ENCODE peak calls at places on chromosomes 7 and 10, in seven cellular contexts. One of them, this sample, is unnamed.
A peak's percentile ranks its signal among the peaks of the same experiment; 100 is the strongest.

GRCh38 chr10:32141018-32141807 is 85.0 kb upstream of the KIF5B start:
- DNase-seq in A549: peak; percentile 30
- DNase-seq in iPS-NIHi11: no peak
- DNase-seq in kidney: no peak
- DNase-seq in left ventricle myocardium inferior: no peak
- DNase-seq in activated effector memory CD4-positive, alpha-beta T cell treated with anti-CD3 and anti-CD28 coated beads, Interleukin-2, amount 50 U/mL, for 16 hours: no peak
- DNase-seq in stimulated activated CD4-positive, alpha-beta T cell treated with anti-CD3 and anti-CD28 coated beads, Interleukin-1b, Interleukin-23, amount 100 ng/mL, for 24 hours: no peak
- DNase-seq in this sample: peak; percentile 24

GRCh38 chr10:43316516-43316915 is 49.7 kb upstream of the RASGEF1A start:
- DNase-seq in A549: no peak
- DNase-seq in iPS-NIHi11: no peak
- DNase-seq in kidney: no peak
- DNase-seq in left ventricle myocardium inferior: no peak
- DNase-seq in activated effector memory CD4-positive, alpha-beta T cell treated with anti-CD3 and anti-CD28 coated beads, Interleukin-2, amount 50 U/mL, for 16 hours: no peak
- DNase-seq in stimulated activated CD4-positive, alpha-beta T cell treated with anti-CD3 and anti-CD28 coated beads, Interleukin-1b, Interleukin-23, amount 100 ng/mL, for 24 hours: no peak
- DNase-seq in this sample: no peak

GRCh38 chr7:102119213-102119651 is 167.4 kb upstream of the SH2B2 start:
- DNase-seq in A549: no peak
- DNase-seq in iPS-NIHi11: no peak
- DNase-seq in kidney: no peak
- DNase-seq in left ventricle myocardium inferior: no peak
- DNase-seq in activated effector memory CD4-positive, alpha-beta T cell treated with anti-CD3 and anti-CD28 coated beads, Interleukin-2, amount 50 U/mL, for 16 hours: no peak
- DNase-seq in stimulated activated CD4-positive, alpha-beta T cell treated with anti-CD3 and anti-CD28 coated beads, Interleukin-1b, Interleukin-23, amount 100 ng/mL, for 24 hours: no peak
- DNase-seq in this sample: no peak

GRCh38 chr10:69152002-69152401 is 28.0 kb downstream of the VPS26A start:
- DNase-seq in A549: no peak
- DNase-seq in iPS-NIHi11: no peak
- DNase-seq in kidney: no peak
- DNase-seq in left ventricle myocardium inferior: no peak
- DNase-seq in activated effector memory CD4-positive, alpha-beta T cell treated with anti-CD3 and anti-CD28 coated beads, Interleukin-2, amount 50 U/mL, for 16 hours: no peak
- DNase-seq in stimulated activated CD4-positive, alpha-beta T cell treated with anti-CD3 and anti-CD28 coated beads, Interleukin-1b, Interleukin-23, amount 100 ng/mL, for 24 hours: no peak
- DNase-seq in this sample: no peak

GRCh38 chr7:121499526-121500123 is 103.5 kb upstream of the FAM3C start:
- DNase-seq in A549: no peak
- DNase-seq in iPS-NIHi11: no peak
- DNase-seq in kidney: no peak
- DNase-seq in left ventricle myocardium inferior: no peak
- DNase-seq in activated effector memory CD4-positive, alpha-beta T cell treated with anti-CD3 and anti-CD28 coated beads, Interleukin-2, amount 50 U/mL, for 16 hours: no peak
- DNase-seq in stimulated activated CD4-positive, alpha-beta T cell treated with anti-CD3 and anti-CD28 coated beads, Interleukin-1b, Interleukin-23, amount 100 ng/mL, for 24 hours: peak; percentile 5
- DNase-seq in this sample: no peak

GRCh38 chr7:155188357-155188756 is 109.3 kb upstream of the INSIG1 start:
- DNase-seq in A549: no peak
- DNase-seq in iPS-NIHi11: no peak
- DNase-seq in kidney: no peak
- DNase-seq in left ventricle myocardium inferior: no peak
- DNase-seq in activated effector memory CD4-positive, alpha-beta T cell treated with anti-CD3 and anti-CD28 coated beads, Interleukin-2, amount 50 U/mL, for 16 hours: no peak
- DNase-seq in stimulated activated CD4-positive, alpha-beta T cell treated with anti-CD3 and anti-CD28 coated beads, Interleukin-1b, Interleukin-23, amount 100 ng/mL, for 24 hours: no peak
- DNase-seq in this sample: no peak

GRCh38 chr10:109953745-109954144 is 30.4 kb upstream of the XPNPEP1 start:
- DNase-seq in A549: no peak
- DNase-seq in iPS-NIHi11: no peak
- DNase-seq in kidney: no peak
- DNase-seq in left ventricle myocardium inferior: no peak
- DNase-seq in activated effector memory CD4-positive, alpha-beta T cell treated with anti-CD3 and anti-CD28 coated beads, Interleukin-2, amount 50 U/mL, for 16 hours: no peak
- DNase-seq in stimulated activated CD4-positive, alpha-beta T cell treated with anti-CD3 and anti-CD28 coated beads, Interleukin-1b, Interleukin-23, amount 100 ng/mL, for 24 hours: no peak
- DNase-seq in this sample: no peak

GRCh38 chr7:120813089-120813488 is 44.9 kb downstream of the TSPAN12 start:
- DNase-seq in A549: no peak
- DNase-seq in iPS-NIHi11: no peak
- DNase-seq in kidney: no peak
- DNase-seq in left ventricle myocardium inferior: no peak
- DNase-seq in activated effector memory CD4-positive, alpha-beta T cell treated with anti-CD3 and anti-CD28 coated beads, Interleukin-2, amount 50 U/mL, for 16 hours: no peak
- DNase-seq in stimulated activated CD4-positive, alpha-beta T cell treated with anti-CD3 and anti-CD28 coated beads, Interleukin-1b, Interleukin-23, amount 100 ng/mL, for 24 hours: no peak
- DNase-seq in this sample: no peak

GRCh38 chr7:28356619-28357018 is 55.7 kb upstream of the CREB5 start:
- DNase-seq in A549: no peak
- DNase-seq in iPS-NIHi11: no peak
- DNase-seq in kidney: no peak
- DNase-seq in left ventricle myocardium inferior: no peak
- DNase-seq in activated effector memory CD4-positive, alpha-beta T cell treated with anti-CD3 and anti-CD28 coated beads, Interleukin-2, amount 50 U/mL, for 16 hours: no peak
- DNase-seq in stimulated activated CD4-positive, alpha-beta T cell treated with anti-CD3 and anti-CD28 coated beads, Interleukin-1b, Interleukin-23, amount 100 ng/mL, for 24 hours: no peak
- DNase-seq in this sample: no peak

GRCh38 chr7:36639826-36640225 is 84.5 kb downstream of the AOAH start:
- DNase-seq in A549: no peak
- DNase-seq in iPS-NIHi11: no peak
- DNase-seq in kidney: no peak
- DNase-seq in left ventricle myocardium inferior: no peak
- DNase-seq in activated effector memory CD4-positive, alpha-beta T cell treated with anti-CD3 and anti-CD28 coated beads, Interleukin-2, amount 50 U/mL, for 16 hours: peak; percentile 66
- DNase-seq in stimulated activated CD4-positive, alpha-beta T cell treated with anti-CD3 and anti-CD28 coated beads, Interleukin-1b, Interleukin-23, amount 100 ng/mL, for 24 hours: no peak
- DNase-seq in this sample: no peak

GRCh38 chr10:63027533-63027932 is 105.6 kb upstream of the NRBF2 start:
- DNase-seq in A549: no peak
- DNase-seq in iPS-NIHi11: no peak
- DNase-seq in kidney: no peak
- DNase-seq in left ventricle myocardium inferior: no peak
- DNase-seq in activated effector memory CD4-positive, alpha-beta T cell treated with anti-CD3 and anti-CD28 coated beads, Interleukin-2, amount 50 U/mL, for 16 hours: no peak
- DNase-seq in stimulated activated CD4-positive, alpha-beta T cell treated with anti-CD3 and anti-CD28 coated beads, Interleukin-1b, Interleukin-23, amount 100 ng/mL, for 24 hours: no peak
- DNase-seq in this sample: no peak

GRCh38 chr10:111078505-111079185 is 1.8 kb downstream of the ADRA2A start:
- DNase-seq in A549: no peak
- DNase-seq in iPS-NIHi11: peak; percentile 62
- DNase-seq in kidney: no peak
- DNase-seq in left ventricle myocardium inferior: no peak
- DNase-seq in activated effector memory CD4-positive, alpha-beta T cell treated with anti-CD3 and anti-CD28 coated beads, Interleukin-2, amount 50 U/mL, for 16 hours: no peak
- DNase-seq in stimulated activated CD4-positive, alpha-beta T cell treated with anti-CD3 and anti-CD28 coated beads, Interleukin-1b, Interleukin-23, amount 100 ng/mL, for 24 hours: no peak
- DNase-seq in this sample: no peak

GRCh38 chr10:15254808-15255655 is 86.5 kb upstream of the NMT2 start:
- DNase-seq in A549: no peak
- DNase-seq in iPS-NIHi11: peak; percentile 46
- DNase-seq in kidney: no peak
- DNase-seq in left ventricle myocardium inferior: no peak
- DNase-seq in activated effector memory CD4-positive, alpha-beta T cell treated with anti-CD3 and anti-CD28 coated beads, Interleukin-2, amount 50 U/mL, for 16 hours: no peak
- DNase-seq in stimulated activated CD4-positive, alpha-beta T cell treated with anti-CD3 and anti-CD28 coated beads, Interleukin-1b, Interleukin-23, amount 100 ng/mL, for 24 hours: no peak
- DNase-seq in this sample: no peak

GRCh38 chr7:47951374-47951773 is 3.1 kb upstream of the PKD1L1 start:
- DNase-seq in A549: no peak
- DNase-seq in iPS-NIHi11: no peak
- DNase-seq in kidney: no peak
- DNase-seq in left ventricle myocardium inferior: no peak
- DNase-seq in activated effector memory CD4-positive, alpha-beta T cell treated with anti-CD3 and anti-CD28 coated beads, Interleukin-2, amount 50 U/mL, for 16 hours: no peak
- DNase-seq in stimulated activated CD4-positive, alpha-beta T cell treated with anti-CD3 and anti-CD28 coated beads, Interleukin-1b, Interleukin-23, amount 100 ng/mL, for 24 hours: no peak
- DNase-seq in this sample: no peak

GRCh38 chr10:131891196-131891928 is 9.4 kb upstream of the PPP2R2D start:
- DNase-seq in A549: peak; percentile 46
- DNase-seq in iPS-NIHi11: peak; percentile 82
- DNase-seq in kidney: peak; percentile 52
- DNase-seq in left ventricle myocardium inferior: no peak
- DNase-seq in activated effector memory CD4-positive, alpha-beta T cell treated with anti-CD3 and anti-CD28 coated beads, Interleukin-2, amount 50 U/mL, for 16 hours: no peak
- DNase-seq in stimulated activated CD4-positive, alpha-beta T cell treated with anti-CD3 and anti-CD28 coated beads, Interleukin-1b, Interleukin-23, amount 100 ng/mL, for 24 hours: no peak
- DNase-seq in this sample: peak; percentile 61

GRCh38 chr7:1012392-1013095 is 29.6 kb downstream of the CYP2W1 start:
- DNase-seq in A549: no peak
- DNase-seq in iPS-NIHi11: no peak
- DNase-seq in kidney: no peak
- DNase-seq in left ventricle myocardium inferior: no peak
- DNase-seq in activated effector memory CD4-positive, alpha-beta T cell treated with anti-CD3 and anti-CD28 coated beads, Interleukin-2, amount 50 U/mL, for 16 hours: no peak
- DNase-seq in stimulated activated CD4-positive, alpha-beta T cell treated with anti-CD3 and anti-CD28 coated beads, Interleukin-1b, Interleukin-23, amount 100 ng/mL, for 24 hours: no peak
- DNase-seq in this sample: no peak

GRCh38 chr7:29879609-29880008 is 73.3 kb downstream of the WIPF3 start:
- DNase-seq in A549: no peak
- DNase-seq in iPS-NIHi11: no peak
- DNase-seq in kidney: no peak
- DNase-seq in left ventricle myocardium inferior: no peak
- DNase-seq in activated effector memory CD4-positive, alpha-beta T cell treated with anti-CD3 and anti-CD28 coated beads, Interleukin-2, amount 50 U/mL, for 16 hours: no peak
- DNase-seq in stimulated activated CD4-positive, alpha-beta T cell treated with anti-CD3 and anti-CD28 coated beads, Interleukin-1b, Interleukin-23, amount 100 ng/mL, for 24 hours: no peak
- DNase-seq in this sample: no peak

GRCh38 chr7:112049555-112049954 is 156.6 kb downstream of the DOCK4 start:
- DNase-seq in A549: no peak
- DNase-seq in iPS-NIHi11: no peak
- DNase-seq in kidney: no peak
- DNase-seq in left ventricle myocardium inferior: no peak
- DNase-seq in activated effector memory CD4-positive, alpha-beta T cell treated with anti-CD3 and anti-CD28 coated beads, Interleukin-2, amount 50 U/mL, for 16 hours: no peak
- DNase-seq in stimulated activated CD4-positive, alpha-beta T cell treated with anti-CD3 and anti-CD28 coated beads, Interleukin-1b, Interleukin-23, amount 100 ng/mL, for 24 hours: no peak
- DNase-seq in this sample: no peak

GRCh38 chr10:62422068-62422590 is 48.0 kb downstream of the ZNF365 start:
- DNase-seq in A549: no peak
- DNase-seq in iPS-NIHi11: no peak
- DNase-seq in kidney: no peak
- DNase-seq in left ventricle myocardium inferior: no peak
- DNase-seq in activated effector memory CD4-positive, alpha-beta T cell treated with anti-CD3 and anti-CD28 coated beads, Interleukin-2, amount 50 U/mL, for 16 hours: no peak
- DNase-seq in stimulated activated CD4-positive, alpha-beta T cell treated with anti-CD3 and anti-CD28 coated beads, Interleukin-1b, Interleukin-23, amount 100 ng/mL, for 24 hours: no peak
- DNase-seq in this sample: no peak

GRCh38 chr7:141693082-141693481 is 8.9 kb downstream of the DENND11 start:
- DNase-seq in A549: no peak
- DNase-seq in iPS-NIHi11: no peak
- DNase-seq in kidney: no peak
- DNase-seq in left ventricle myocardium inferior: no peak
- DNase-seq in activated effector memory CD4-positive, alpha-beta T cell treated with anti-CD3 and anti-CD28 coated beads, Interleukin-2, amount 50 U/mL, for 16 hours: no peak
- DNase-seq in stimulated activated CD4-positive, alpha-beta T cell treated with anti-CD3 and anti-CD28 coated beads, Interleukin-1b, Interleukin-23, amount 100 ng/mL, for 24 hours: no peak
- DNase-seq in this sample: no peak

This sample was measured in Calu3.